ENCODE peak calls at places on chromosomes 13 and 19, in five cellular contexts. G is cardiac muscle cell, X is fibroblast of pulmonary artery, Q is thoracic aorta, S is right lobe of liver. W is an unnamed sample.

GRCh38 chr13:109779074-109779473 is 7.3 kb downstream of the IRS2 start:
- DNase-seq in G (no peak), X (no peak), Q (no peak), S (no peak), W (no peak)

GRCh38 chr19:40798997-40799557 is at the start of gene EGLN2:
- DNase-seq in G (no peak), X (no peak), Q (no peak), S (no peak), W (no peak)

GRCh38 chr13:20721454-20722357 is 18.2 kb downstream of the IL17D start:
- DNase-seq in G (peak), X (peak), Q (no peak), S (no peak), W (peak)

GRCh38 chr19:16062789-16063188 is 13.5 kb upstream of the TPM4 start:
- DNase-seq in G (peak), X (peak), Q (no peak), S (no peak), W (peak)

GRCh38 chr19:1132625-1133383 is 29.0 kb downstream of the GPX4 start:
- DNase-seq in G (no peak), X (no peak), Q (no peak), S (no peak), W (no peak)

GRCh38 chr13:33193428-33193974 is 92.1 kb downstream of the STARD13 start:
- DNase-seq in G (no peak), X (peak), Q (no peak), S (no peak), W (no peak)

GRCh38 chr19:38070573-38070972 is 153.4 kb downstream of the DPF1 start:
- DNase-seq in G (no peak), X (peak), Q (no peak), S (no peak), W (peak)

GRCh38 chr13:112186091-112186490 is 119.1 kb downstream of the SOX1 start:
- DNase-seq in G (no peak), X (no peak), Q (no peak), S (no peak), W (no peak)

GRCh38 chr19:11463391-11463790 is 17.5 kb downstream of the ELAVL3 start:
- DNase-seq in G (no peak), X (no peak), Q (no peak), S (no peak), W (no peak)

GRCh38 chr19:10256970-10257615 is 5.1 kb downstream of the MRPL4 start:
- DNase-seq in G (no peak), X (no peak), Q (no peak), S (no peak), W (no peak)

GRCh38 chr13:79659161-79659560 is 178.2 kb downstream of the NDFIP2 start:
- DNase-seq in G (peak), X (peak), Q (no peak), S (no peak), W (peak)

GRCh38 chr13:87671824-87672603 is 843 bp downstream of the SLITRK5 start:
- DNase-seq in G (no peak), X (no peak), Q (no peak), S (peak), W (no peak)

GRCh38 chr13:98439136-98439828 is 137.6 kb downstream of the STK24 start:
- DNase-seq in G (no peak), X (no peak), Q (no peak), S (no peak), W (no peak)

GRCh38 chr13:23506821-23507210 is 63.4 kb upstream of the TNFRSF19 start:
- DNase-seq in G (peak), X (peak), Q (no peak), S (no peak), W (peak)

GRCh38 chr13:28530729-28531194 is 35.8 kb upstream of the FLT1 start:
- DNase-seq in G (no peak), X (peak), Q (no peak), S (no peak), W (peak)
- TF ChIP-seq CTCF in G (peak), X (peak), Q (no peak), S (no peak), W (peak)

GRCh38 chr19:33302974-33303790 is 848 bp upstream of the CEBPA start:
- DNase-seq in G (peak), X (peak), Q (no peak), S (peak), W (peak)

GRCh38 chr19:33301011-33301899 is 1.1 kb downstream of the CEBPA start:
- DNase-seq in G (peak), X (no peak), Q (no peak), S (peak), W (no peak)

GRCh38 chr19:33301900-33302174 is 497 bp downstream of the CEBPA start:
- DNase-seq in G (peak), X (no peak), Q (no peak), S (no peak), W (no peak)

GRCh38 chr19:33303791-33304759 is 1.7 kb upstream of the CEBPA start:
- DNase-seq in G (no peak), X (no peak), Q (no peak), S (peak), W (peak)

DNA sequence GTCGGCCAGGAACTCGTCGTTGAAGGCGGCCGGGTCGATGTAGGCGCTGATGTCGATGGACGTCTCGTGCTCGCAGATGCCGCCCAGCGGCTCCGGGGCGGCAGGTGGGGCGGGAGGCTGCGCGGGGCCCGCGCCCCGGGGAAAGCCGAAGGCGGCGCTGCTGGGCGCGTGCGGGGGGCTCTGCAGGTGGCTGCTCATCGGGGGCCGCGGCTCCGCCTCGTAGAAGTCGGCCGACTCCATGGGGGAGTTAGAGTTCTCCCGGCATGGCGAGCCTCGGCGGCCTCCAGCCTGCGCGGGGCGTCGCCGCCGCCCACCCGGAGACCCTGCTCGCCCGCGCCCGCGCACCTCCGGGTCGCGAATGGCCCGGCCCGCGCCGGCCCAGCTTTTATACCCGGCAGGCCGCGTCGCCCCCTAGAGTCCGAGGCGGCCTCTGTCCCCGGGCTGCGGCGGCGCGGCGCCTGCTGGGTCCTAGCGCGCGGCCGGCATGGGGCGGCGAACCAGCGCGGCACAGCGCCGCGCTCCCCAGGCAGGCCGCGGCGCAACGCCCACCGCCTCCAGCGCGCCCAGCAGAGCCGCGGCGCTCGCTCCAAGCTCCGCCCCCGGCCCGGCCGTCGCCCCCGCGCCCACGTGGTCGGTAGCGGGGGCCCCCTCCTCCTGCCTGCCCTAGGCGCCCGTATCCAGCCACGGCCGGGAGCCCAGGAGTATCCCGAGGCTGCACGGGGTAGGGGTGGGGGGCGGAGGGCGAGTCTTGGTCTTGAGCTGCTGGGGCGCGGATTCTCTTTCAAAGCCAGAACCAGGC is at the start of gene CEBPA:
- DNase-seq in G (peak), X (peak), Q (no peak), S (peak), W (peak)
- TF ChIP-seq CTCF in G (no peak), X (no peak), Q (no peak), S (peak), W (peak)

DNA sequence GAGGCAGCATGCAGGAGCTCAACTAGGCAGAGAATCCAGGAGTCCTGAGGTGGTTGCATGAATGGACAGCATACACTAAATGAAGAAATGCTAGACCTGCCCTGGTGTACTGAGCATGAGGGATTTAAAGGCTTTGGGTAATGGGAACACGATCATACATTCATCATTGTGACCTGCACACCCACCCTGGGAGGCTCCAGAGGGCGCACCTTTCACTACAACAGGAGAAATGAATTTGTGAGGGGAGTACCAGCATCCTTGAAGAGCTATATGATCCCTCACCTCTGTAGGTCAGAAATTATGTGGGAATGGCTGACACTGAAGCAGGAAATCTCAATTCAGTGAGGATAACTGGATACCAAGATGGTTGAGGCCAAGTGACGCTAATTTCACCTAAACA is 8.9 kb downstream of the KLK2 start:
- DNase-seq in G (no peak), X (no peak), Q (no peak), S (no peak), W (no peak)
- TF ChIP-seq CTCF in G (no peak), X (no peak), Q (no peak), S (no peak), W (no peak)

DNA sequence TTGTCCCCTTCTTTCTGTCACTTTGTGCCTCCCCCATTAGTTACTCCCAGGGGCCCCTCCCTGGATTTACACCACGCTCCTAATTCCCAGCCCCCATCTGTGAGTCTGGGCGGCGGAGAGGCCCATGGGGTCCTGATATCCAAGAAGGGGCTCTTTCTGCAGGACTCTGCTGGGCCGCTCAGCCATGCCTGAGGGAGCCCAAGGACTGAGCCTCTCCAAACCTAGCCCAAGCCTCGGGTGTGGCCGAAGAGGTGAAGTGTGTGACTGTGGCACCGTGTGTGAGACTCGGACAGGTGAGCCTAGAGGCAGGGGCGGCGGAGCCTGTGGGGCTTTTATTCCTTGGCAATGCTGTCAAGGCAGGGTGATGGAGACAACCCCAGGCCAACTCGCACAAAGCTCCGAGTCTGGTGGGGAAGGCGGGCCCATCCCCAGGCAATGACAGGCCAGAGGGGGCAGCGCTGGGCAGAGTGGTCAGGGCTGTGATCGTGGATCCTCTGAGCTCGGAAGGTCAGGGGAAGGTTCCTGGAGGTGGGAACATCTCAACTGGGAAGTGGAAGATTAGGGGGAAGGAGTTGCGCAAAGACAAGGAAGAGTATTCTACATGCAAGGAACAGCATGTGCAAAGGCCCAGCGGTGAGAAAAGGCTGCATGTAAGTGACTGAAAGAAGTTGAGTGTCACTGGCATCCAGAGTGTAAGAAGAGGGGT is 1.6 kb downstream of the PLEKHG2 start:
- DNase-seq in G (peak), X (no peak), Q (no peak), S (no peak), W (no peak)
- TF ChIP-seq CTCF in G (peak), X (no peak), Q (no peak), S (no peak), W (peak)

GRCh38 chr19:51110666-51110971 is 2.4 kb upstream of the CTU1 start:
- DNase-seq in G (no peak), X (no peak), Q (no peak), S (peak), W (no peak)

GRCh38 chr19:51108805-51109146 is 567 bp upstream of the CTU1 start:
- DNase-seq in G (no peak), X (no peak), Q (no peak), S (no peak), W (no peak)

GRCh38 chr19:51111606-51112005 is 3.4 kb upstream of the CTU1 start:
- DNase-seq in G (no peak), X (peak), Q (no peak), S (peak), W (no peak)

GRCh38 chr19:51107406-51108065 is 673 bp downstream of the CTU1 start:
- DNase-seq in G (no peak), X (peak), Q (no peak), S (no peak), W (peak)

DNA sequence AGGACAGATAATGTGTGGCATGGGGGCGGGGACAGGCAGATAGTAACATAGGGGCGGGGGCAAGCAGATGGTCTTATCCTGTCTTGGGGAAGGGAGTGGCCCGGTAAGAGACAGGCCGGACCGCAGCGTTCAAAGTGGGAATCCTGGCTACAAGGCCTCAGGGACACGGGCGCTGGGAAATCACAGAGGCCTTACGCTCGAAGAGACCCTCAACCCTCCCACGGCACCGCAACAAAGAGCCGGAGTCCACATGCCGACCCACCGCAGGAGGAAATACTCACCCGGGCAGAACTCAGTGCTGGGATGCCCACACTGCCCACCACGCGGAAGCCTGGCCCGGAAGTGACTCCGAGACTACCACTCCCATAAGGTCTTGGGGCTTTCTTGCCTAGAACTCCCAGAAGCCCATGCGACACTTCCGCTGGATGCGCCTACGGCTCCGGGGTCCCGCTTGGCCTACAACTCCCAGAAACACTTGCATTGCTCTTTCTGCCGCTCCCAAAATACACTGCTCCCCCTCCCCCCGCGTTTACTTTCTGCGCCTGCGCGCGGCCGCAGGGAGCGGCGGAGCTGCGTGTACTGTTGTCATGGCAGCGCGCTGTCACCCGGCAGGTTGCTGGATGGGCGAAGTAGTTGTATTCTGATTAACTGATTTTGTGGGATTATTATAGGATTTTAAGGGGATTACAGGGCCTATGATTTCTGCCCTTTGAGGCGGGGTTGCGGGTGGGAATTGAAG is at the start of gene CTU1:
- DNase-seq in G (peak), X (peak), Q (peak), S (peak), W (peak)
- TF ChIP-seq CTCF in G (no peak), X (peak), Q (no peak), S (no peak), W (no peak)

DNA sequence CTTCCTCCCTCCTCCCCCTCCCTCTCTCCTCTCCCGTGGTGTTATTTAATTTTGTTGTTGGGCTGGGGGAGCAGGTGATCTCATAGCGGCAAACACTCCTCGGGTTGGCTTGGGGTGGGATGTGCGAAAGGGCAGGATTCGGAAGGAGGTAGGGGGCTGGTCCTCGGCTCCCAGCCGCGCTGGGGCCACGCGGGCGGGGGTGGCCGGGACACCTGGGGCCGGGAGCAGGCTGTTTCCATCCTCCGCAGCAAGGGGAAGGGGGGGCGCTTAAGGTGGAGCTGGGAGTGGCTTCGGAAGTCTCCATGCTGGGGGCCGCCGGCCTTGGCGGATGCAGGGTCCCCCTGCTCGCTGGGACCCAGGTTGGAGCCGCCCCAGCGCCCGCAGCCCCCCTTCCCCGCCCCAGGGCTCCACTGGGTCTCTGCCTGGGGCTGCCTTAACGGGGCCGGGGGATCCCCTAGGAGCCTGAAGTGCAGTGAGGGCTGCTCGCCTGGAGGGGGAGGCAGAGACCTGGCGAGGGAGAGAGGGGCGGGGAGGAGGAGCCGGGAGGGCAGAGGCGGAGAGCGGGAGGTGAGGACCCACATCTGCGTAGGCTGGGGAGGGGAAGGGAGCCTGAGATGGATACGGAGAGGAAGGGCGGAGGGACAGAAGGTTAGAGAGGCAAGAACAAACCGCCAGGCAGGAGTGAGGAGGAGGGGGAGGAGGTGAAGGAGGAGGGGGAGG is 365 bp upstream of the CA11 start:
- DNase-seq in G (peak), X (peak), Q (no peak), S (peak), W (peak)
- TF ChIP-seq CTCF in G (peak), X (peak), Q (peak), S (peak), W (peak)

DNA sequence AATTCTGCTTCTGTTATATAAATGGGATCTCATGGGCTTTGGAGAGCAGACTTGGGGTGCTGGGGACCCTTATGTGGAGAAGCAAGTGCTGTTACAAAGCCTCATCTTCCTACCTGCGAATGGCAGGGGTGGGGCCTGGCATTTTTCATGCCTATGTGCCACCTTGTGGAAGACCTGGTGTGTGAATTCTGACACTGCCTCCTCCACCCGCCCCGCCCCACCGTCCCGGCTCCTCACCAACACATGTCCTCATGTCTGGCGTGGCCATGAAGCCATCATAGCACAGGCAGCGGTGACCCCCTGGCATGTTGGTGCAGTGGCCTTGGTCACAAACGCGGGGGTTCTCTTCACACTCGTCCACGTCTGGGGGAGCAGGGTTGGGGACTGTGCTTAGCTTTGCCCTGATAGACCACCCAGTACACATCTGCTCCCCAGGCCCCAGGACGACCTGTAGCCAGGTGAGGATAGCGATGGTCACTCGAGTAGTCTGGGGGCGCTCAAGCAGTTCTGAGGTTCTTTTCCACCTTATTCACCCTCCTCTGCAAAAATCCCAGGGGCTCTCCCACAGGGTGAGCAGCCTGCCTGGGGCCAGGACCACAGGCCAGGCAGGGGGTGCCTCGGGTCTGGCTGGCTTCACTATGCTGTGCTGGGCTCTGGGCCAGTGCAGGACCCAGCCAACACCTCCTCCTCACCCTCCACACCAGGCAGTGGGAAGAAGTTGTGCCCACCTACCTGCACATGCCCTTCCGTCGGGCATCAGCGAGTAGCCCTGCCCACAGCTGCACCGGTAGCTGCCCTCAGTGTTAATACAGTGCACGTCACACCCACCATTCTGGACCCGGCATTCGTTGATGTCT is 32.7 kb downstream of the FBN3 start:
- DNase-seq in G (no peak), X (no peak), Q (no peak), S (no peak), W (no peak)
- TF ChIP-seq CTCF in G (no peak), X (no peak), Q (no peak), S (peak), W (no peak)

GRCh38 chr13:91813255-91813654 is 414.8 kb downstream of the GPC5 start:
- DNase-seq in G (peak), X (peak), Q (no peak), S (no peak), W (no peak)

GRCh38 chr13:91817250-91817649 is 418.8 kb downstream of the GPC5 start:
- DNase-seq in G (no peak), X (peak), Q (no peak), S (no peak), W (peak)
- TF ChIP-seq CTCF in G (peak), X (peak), Q (no peak), S (peak), W (peak)

GRCh38 chr19:7704280-7705060 is 2.5 kb upstream of the FCER2 start:
- DNase-seq in G (no peak), X (no peak), Q (no peak), S (no peak), W (no peak)

GRCh38 chr19:7703332-7703731 is 1.4 kb upstream of the FCER2 start:
- DNase-seq in G (no peak), X (no peak), Q (no peak), S (no peak), W (no peak)

GRCh38 chr19:7706662-7707454 is 4.9 kb upstream of the FCER2 start:
- DNase-seq in G (no peak), X (no peak), Q (no peak), S (no peak), W (no peak)

GRCh38 chr19:7705387-7706187 is 3.7 kb upstream of the FCER2 start:
- DNase-seq in G (no peak), X (no peak), Q (no peak), S (peak), W (no peak)

GRCh38 chr19:7706188-7706530 is 4.2 kb upstream of the FCER2 start:
- DNase-seq in G (no peak), X (no peak), Q (no peak), S (no peak), W (no peak)
- TF ChIP-seq CTCF in G (no peak), X (no peak), Q (no peak), S (no peak), W (no peak)

GRCh38 chr13:49646688-49647087 is 18.4 kb downstream of the ARL11 start:
- DNase-seq in G (no peak), X (no peak), Q (no peak), S (no peak), W (no peak)

GRCh38 chr13:49652691-49653305 is 24.5 kb downstream of the ARL11 start:
- DNase-seq in G (peak), X (peak), Q (no peak), S (no peak), W (no peak)

GRCh38 chr13:49651775-49652690 is 23.7 kb downstream of the ARL11 start:
- DNase-seq in G (no peak), X (no peak), Q (no peak), S (no peak), W (no peak)

GRCh38 chr13:49649963-49650312 is 21.6 kb downstream of the ARL11 start:
- DNase-seq in G (no peak), X (no peak), Q (no peak), S (no peak), W (no peak)

GRCh38 chr13:49649244-49649962 is 21.1 kb downstream of the ARL11 start:
- DNase-seq in G (peak), X (peak), Q (no peak), S (no peak), W (peak)
- TF ChIP-seq CTCF in G (peak), X (peak), Q (peak), S (peak), W (peak)